ENCODE peak calls at places on chromosomes 13 and 19, in nine cellular contexts. H is lower lobe of right lung, I is cardiac fibroblast, Q is endothelial cell, W is A549, Y is progenitor cell of endocrine pancreas, Z is transverse colon, J is left lung, N is nephron progenitor cell. D is an unnamed sample.

GRCh38 chr13:114222461-114222968 is 12.2 kb upstream of the CDC16 start:
- DNase-seq in H (no peak), I (peak), Q (no peak), W (no peak), Y (no peak), Z (peak), J (no peak), N (no peak), D (no peak)

GRCh38 chr13:56953965-56954364 is 186.8 kb upstream of the PRR20A start:
- DNase-seq in H (no peak), I (no peak), Q (no peak), W (no peak), Y (no peak), Z (no peak), J (no peak), N (no peak), D (no peak)

GRCh38 chr13:113883921-113884804 is 20.3 kb upstream of the GAS6 start:
- DNase-seq in H (no peak), I (no peak), Q (no peak), W (no peak), Y (no peak), Z (no peak), J (no peak), N (no peak), D (no peak)

GRCh38 chr19:5515737-5516136 is 52.0 kb downstream of the TINCR start:
- DNase-seq in H (no peak), I (no peak), Q (no peak), W (no peak), Y (no peak), Z (no peak), J (no peak), N (no peak), D (no peak)

GRCh38 chr13:110697842-110698241 is 8.1 kb downstream of the CARS2 start:
- DNase-seq in H (no peak), I (no peak), Q (no peak), W (no peak), Y (no peak), Z (no peak), J (no peak), N (no peak), D (no peak)

GRCh38 chr13:83340170-83340569 is 542.1 kb downstream of the SLITRK1 start:
- DNase-seq in H (no peak), I (no peak), Q (no peak), W (no peak), Y (no peak), Z (no peak), J (no peak), N (no peak), D (no peak)

GRCh38 chr19:3857449-3858003 is 11.3 kb downstream of the ZFR2 start:
- DNase-seq in H (no peak), I (no peak), Q (no peak), W (no peak), Y (no peak), Z (no peak), J (no peak), N (no peak), D (peak)

GRCh38 chr19:2371656-2372055 is 11.6 kb downstream of the TMPRSS9 start:
- DNase-seq in H (no peak), I (peak), Q (no peak), W (no peak), Y (no peak), Z (no peak), J (no peak), N (no peak), D (no peak)

GRCh38 chr19:6216236-6216995 is 63.4 kb downstream of the MLLT1 start:
- DNase-seq in H (no peak), I (no peak), Q (no peak), W (no peak), Y (no peak), Z (no peak), J (peak), N (no peak), D (no peak)

GRCh38 chr19:1266818-1267440 is 2.2 kb upstream of the CIRBP start:
- DNase-seq in H (peak), I (no peak), Q (peak), W (peak), Y (peak), Z (peak), J (no peak), N (peak), D (no peak)

GRCh38 chr19:7497292-7497691 is 8.5 kb upstream of the PEX11G start:
- DNase-seq in H (no peak), I (no peak), Q (peak), W (no peak), Y (no peak), Z (no peak), J (no peak), N (peak), D (peak)

GRCh38 chr13:34349091-34349722 is 531.3 kb downstream of the RFC3 start:
- DNase-seq in H (no peak), I (peak), Q (no peak), W (no peak), Y (no peak), Z (peak), J (peak), N (no peak), D (no peak)

GRCh38 chr19:40521276-40521675 is 54.5 kb downstream of the SPTBN4 start:
- DNase-seq in H (no peak), I (peak), Q (no peak), W (no peak), Y (no peak), Z (no peak), J (no peak), N (no peak), D (no peak)

GRCh38 chr19:33616857-33617256 is 4.9 kb upstream of the CHST8 start:
- DNase-seq in H (no peak), I (no peak), Q (no peak), W (no peak), Y (no peak), Z (no peak), J (no peak), N (no peak), D (no peak)

GRCh38 chr13:113098163-113098732 is 7.3 kb upstream of the F7 start:
- DNase-seq in H (no peak), I (peak), Q (no peak), W (no peak), Y (no peak), Z (no peak), J (no peak), N (no peak), D (no peak)

GRCh38 chr13:30038884-30039283 is 188.5 kb upstream of the UBL3 start:
- DNase-seq in H (no peak), I (peak), Q (no peak), W (no peak), Y (no peak), Z (no peak), J (no peak), N (no peak), D (no peak)

GRCh38 chr13:30877335-30877734 is 28.7 kb upstream of the MEDAG start:
- DNase-seq in H (no peak), I (peak), Q (no peak), W (no peak), Y (no peak), Z (no peak), J (no peak), N (no peak), D (no peak)

GRCh38 chr13:75636339-75637095 is 387 bp downstream of the LMO7 start:
- DNase-seq in H (peak), I (peak), Q (peak), W (no peak), Y (peak), Z (peak), J (peak), N (peak), D (peak)

GRCh38 chr13:41941174-41941573 is 19.7 kb downstream of the VWA8 start:
- DNase-seq in H (no peak), I (peak), Q (no peak), W (no peak), Y (no peak), Z (no peak), J (no peak), N (no peak), D (no peak)

GRCh38 chr19:52992109-52993004 is 21.4 kb upstream of the ERVV-1 start:
- DNase-seq in H (no peak), I (peak), Q (peak), W (no peak), Y (peak), Z (peak), J (peak), N (peak), D (no peak)

GRCh38 chr13:23673867-23674605 is 103.8 kb downstream of the TNFRSF19 start:
- DNase-seq in H (no peak), I (no peak), Q (no peak), W (no peak), Y (no peak), Z (no peak), J (no peak), N (no peak), D (no peak)

GRCh38 chr19:41808663-41809566 is 12.5 kb downstream of the CEACAM3 start:
- DNase-seq in H (peak), I (no peak), Q (no peak), W (no peak), Y (no peak), Z (peak), J (peak), N (no peak), D (no peak)

GRCh38 chr13:66926851-66927524 is 303.1 kb downstream of the PCDH9 start:
- DNase-seq in H (no peak), I (peak), Q (no peak), W (no peak), Y (no peak), Z (no peak), J (no peak), N (no peak), D (no peak)

GRCh38 chr13:39810091-39810877 is 154.8 kb downstream of the COG6 start:
- DNase-seq in H (no peak), I (no peak), Q (no peak), W (no peak), Y (no peak), Z (no peak), J (no peak), N (no peak), D (no peak)
- TF ChIP-seq CTCF in H (no peak), I (no peak), Q (no peak), W (no peak), Y (no peak), Z (no peak), J (no peak), N (no peak), D (no peak)

GRCh38 chr19:38473201-38473600 is 39.7 kb downstream of the RYR1 start:
- DNase-seq in H (no peak), I (no peak), Q (no peak), W (no peak), Y (no peak), Z (no peak), J (no peak), N (no peak), D (no peak)

GRCh38 chr19:38483016-38483630 is 49.6 kb downstream of the RYR1 start:
- DNase-seq in H (no peak), I (no peak), Q (no peak), W (no peak), Y (no peak), Z (no peak), J (no peak), N (no peak), D (no peak)

GRCh38 chr19:38475176-38475575 is 41.7 kb downstream of the RYR1 start:
- DNase-seq in H (no peak), I (no peak), Q (no peak), W (no peak), Y (no peak), Z (no peak), J (no peak), N (no peak), D (no peak)

GRCh38 chr19:38482496-38482895 is 49.0 kb downstream of the RYR1 start:
- DNase-seq in H (no peak), I (no peak), Q (no peak), W (no peak), Y (no peak), Z (no peak), J (no peak), N (no peak), D (no peak)

GRCh38 chr19:38478273-38478971 is 44.9 kb downstream of the RYR1 start:
- DNase-seq in H (no peak), I (peak), Q (peak), W (peak), Y (no peak), Z (no peak), J (no peak), N (no peak), D (no peak)
- TF ChIP-seq CTCF in H (no peak), I (peak), Q (peak), W (peak), Y (peak), Z (no peak), J (no peak), N (peak), D (peak)

DNA sequence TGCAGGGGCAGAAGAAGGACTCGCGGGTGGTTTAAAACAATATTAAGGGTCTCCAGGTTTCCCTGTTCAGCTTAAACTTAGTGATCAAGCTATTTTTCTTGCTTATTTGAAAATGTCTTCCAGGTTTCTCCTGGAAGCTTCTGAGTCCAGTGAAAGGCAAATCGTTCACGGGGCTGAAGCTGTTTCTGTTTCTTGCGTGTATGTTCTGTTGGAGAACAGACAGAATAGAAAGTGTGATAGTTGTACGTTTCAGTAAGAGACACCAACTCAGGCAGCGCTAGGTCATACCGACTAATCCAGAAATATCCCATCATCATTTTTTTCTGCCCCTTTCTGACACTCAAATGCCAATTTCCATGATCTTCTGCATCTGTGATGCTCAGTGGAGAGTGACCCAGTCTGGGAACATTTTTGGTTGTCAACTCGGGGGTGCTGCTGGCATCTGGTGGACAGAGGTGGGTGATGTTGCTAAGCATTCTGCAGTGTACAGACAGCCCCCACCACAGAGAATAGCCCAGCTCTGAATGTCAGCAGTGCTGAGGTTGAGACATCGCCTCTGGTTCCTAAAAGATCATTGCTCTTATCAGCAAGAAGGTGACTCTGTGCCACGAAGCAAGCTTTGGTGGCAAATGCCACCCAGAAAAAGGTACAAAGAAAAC is 4.3 kb downstream of the KLF2 start:
- DNase-seq in H (peak), I (peak), Q (no peak), W (no peak), Y (no peak), Z (no peak), J (no peak), N (no peak), D (no peak)
- TF ChIP-seq CTCF in H (no peak), I (no peak), Q (no peak), W (no peak), Y (no peak), Z (no peak), J (no peak), N (no peak), D (peak)

DNA sequence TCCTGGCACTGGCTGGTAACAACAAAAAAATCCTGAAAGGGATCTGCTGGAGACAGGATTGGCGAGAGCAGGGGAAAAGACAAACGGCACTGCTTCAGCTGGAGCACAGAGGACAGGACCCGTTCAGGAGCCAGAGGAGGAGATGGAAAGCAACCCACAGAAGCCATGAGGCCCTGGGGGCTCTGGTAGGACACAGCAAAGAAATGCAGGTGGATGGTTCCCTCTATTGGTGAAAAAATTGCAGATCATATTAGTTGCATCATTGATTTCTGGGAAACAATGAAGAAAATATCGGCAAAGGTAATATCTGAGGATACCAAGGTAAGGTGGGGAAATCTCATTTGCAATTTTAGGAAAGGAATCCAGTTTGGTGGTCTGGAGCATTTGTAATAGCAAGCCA is 25.7 kb upstream of the TPP2 start:
- DNase-seq in H (no peak), I (no peak), Q (no peak), W (no peak), Y (no peak), Z (no peak), J (no peak), N (no peak), D (no peak)
- TF ChIP-seq CTCF in H (no peak), I (no peak), Q (no peak), W (no peak), Y (peak), Z (no peak), J (no peak), N (no peak), D (no peak)

DNA sequence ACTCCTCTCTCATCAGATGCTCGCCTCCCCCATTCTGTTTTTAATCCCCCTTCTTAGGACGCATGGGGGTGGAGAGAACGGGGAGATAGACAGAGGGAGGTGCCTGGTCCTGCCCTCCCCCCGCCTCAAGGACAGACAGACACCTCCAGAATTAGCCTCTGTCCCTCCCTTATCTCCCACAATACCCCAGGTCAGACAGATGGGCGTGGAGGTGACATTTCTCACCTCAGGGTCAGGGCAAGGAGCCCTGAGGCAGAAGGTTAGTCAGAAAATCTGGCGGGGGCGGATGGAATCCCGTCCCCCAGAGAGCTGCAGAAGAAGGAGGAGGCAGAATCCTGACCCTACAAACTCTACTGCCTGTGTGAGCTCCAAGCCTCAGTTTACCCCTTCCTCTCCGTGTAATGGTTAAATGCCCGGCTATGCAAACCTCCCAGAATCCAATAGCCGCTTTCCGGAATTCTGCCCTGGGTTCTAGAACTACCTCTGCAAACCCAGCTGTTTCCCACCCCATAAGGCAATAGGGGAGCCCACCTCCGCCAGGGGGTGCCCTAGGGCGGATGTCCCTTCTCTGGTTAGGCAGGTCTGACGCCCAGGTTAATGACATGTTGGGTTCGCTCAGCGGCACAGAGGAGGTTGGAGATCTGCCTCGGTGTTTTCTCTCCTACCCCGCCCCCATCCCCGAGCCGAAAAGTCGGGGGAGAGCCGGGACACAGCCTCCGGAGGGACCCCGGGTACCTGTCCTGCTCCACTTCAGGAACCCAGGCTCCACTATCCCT is 900 bp downstream of the PPP1R13L start:
- DNase-seq in H (peak), I (peak), Q (peak), W (peak), Y (peak), Z (peak), J (peak), N (peak), D (peak)
- TF ChIP-seq CTCF in H (peak), I (peak), Q (peak), W (peak), Y (peak), Z (peak), J (peak), N (peak), D (peak)

GRCh38 chr19:54137913-54138776 is 583 bp downstream of the CNOT3 start:
- DNase-seq in H (peak), I (peak), Q (peak), W (no peak), Y (peak), Z (peak), J (peak), N (peak), D (peak)
- TF ChIP-seq CTCF in H (peak), I (no peak), Q (no peak), W (no peak), Y (peak), Z (no peak), J (no peak), N (peak), D (no peak)

GRCh38 chr19:36421749-36422481 is 3.5 kb upstream of the ZFP82 start:
- DNase-seq in H (no peak), I (no peak), Q (no peak), W (no peak), Y (no peak), Z (no peak), J (no peak), N (no peak), D (no peak)
- TF ChIP-seq CTCF in H (no peak), I (no peak), Q (no peak), W (no peak), Y (no peak), Z (no peak), J (no peak), N (no peak), D (no peak)

GRCh38 chr13:32790731-32791130 is 204.5 kb downstream of the PDS5B start:
- DNase-seq in H (no peak), I (no peak), Q (no peak), W (no peak), Y (no peak), Z (no peak), J (no peak), N (no peak), D (no peak)

GRCh38 chr13:32796754-32797153 is 210.5 kb downstream of the PDS5B start:
- DNase-seq in H (no peak), I (no peak), Q (no peak), W (no peak), Y (no peak), Z (no peak), J (no peak), N (no peak), D (no peak)

DNA sequence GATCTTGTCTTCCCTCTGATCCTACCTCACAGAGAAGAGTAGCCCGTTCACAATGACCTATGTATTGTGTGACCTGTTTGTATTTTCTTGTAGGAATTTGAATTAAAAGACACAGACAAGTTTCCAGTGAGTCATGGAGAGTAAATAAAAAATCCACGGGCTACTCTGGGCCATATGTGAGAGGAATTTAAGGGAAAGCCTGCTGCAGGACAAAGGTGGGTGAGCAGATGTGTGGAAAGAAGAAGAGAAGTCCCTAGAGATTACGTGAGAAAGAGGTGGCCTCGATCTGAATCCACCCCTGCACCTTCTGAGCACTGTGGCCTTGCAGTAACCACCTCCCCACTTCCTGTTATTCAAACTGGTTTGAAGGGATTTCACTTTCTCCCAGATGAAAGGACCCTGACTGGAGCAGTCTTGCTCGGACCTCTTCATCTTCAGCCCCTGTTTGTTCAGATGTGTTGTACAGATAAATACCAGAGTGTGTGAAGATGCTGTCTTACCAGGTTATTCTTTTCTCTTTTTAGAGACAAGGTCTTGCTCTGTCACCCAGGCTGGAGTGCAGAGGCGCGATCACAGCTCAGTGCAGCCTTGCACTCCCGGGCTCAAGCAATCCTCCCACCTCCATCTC is 205.4 kb downstream of the PDS5B start:
- DNase-seq in H (no peak), I (no peak), Q (no peak), W (peak), Y (no peak), Z (no peak), J (no peak), N (no peak), D (peak)
- TF ChIP-seq CTCF in H (no peak), I (no peak), Q (no peak), W (no peak), Y (no peak), Z (no peak), J (no peak), N (no peak), D (no peak)

D was measured in GM10248.